ENCODE peak calls at places on chromosomes 12 and 14, in five cellular contexts. C is CD8-positive, alpha-beta memory T cell; U is stimulated activated CD8-positive, alpha-beta memory T cell treated with anti-CD3 and anti-CD28 coated beads, Interleukin-15, amount 100 ng/mL, for 1 hour; F is tibial artery; E is GM18507. P is an unnamed sample.

GRCh38 chr14:64053694-64054669 is 201.2 kb downstream of the SYNE2 start:
- DNase-seq in C (no peak), U (no peak), F (peak; percentile 66), E (no peak), P (no peak)

GRCh38 chr12:20154060-20154459 is 214.3 kb upstream of the PDE3A start:
- DNase-seq in U (no peak), F (no peak), E (no peak), C (no peak), P (no peak)

GRCh38 chr12:50545783-50546182 is 41.0 kb downstream of the DIP2B start:
- DNase-seq in U (no peak), F (no peak), C (no peak), E (no peak), P (no peak)

GRCh38 chr14:64671591-64671990 is 32.6 kb upstream of the PLEKHG3 start:
- DNase-seq in U (no peak), E (no peak), F (no peak), C (no peak), P (no peak)

GRCh38 chr14:95998656-95999055 is 40.5 kb upstream of the C14orf132 start:
- DNase-seq in C (no peak), E (no peak), U (no peak), F (no peak), P (no peak)

GRCh38 chr14:57979376-57980048 is 113.6 kb upstream of the SLC35F4 start:
- DNase-seq in E (no peak), U (no peak), F (no peak), C (no peak), P (no peak)

GRCh38 chr12:109795023-109795422 is 38.2 kb downstream of the TRPV4 start:
- DNase-seq in C (no peak), E (no peak), U (no peak), F (no peak), P (no peak)

GRCh38 chr12:7769999-7770398 is 5.0 kb downstream of the NANOGNB start:
- DNase-seq in U (no peak), C (no peak), E (no peak), F (no peak), P (no peak)

GRCh38 chr12:120474092-120474960 is 4.8 kb upstream of the SRSF9 start:
- DNase-seq in U (no peak), F (peak; percentile 10), C (no peak), E (no peak), P (no peak)

GRCh38 chr14:66380143-66380542 is 106.0 kb upstream of the CCDC196 start:
- DNase-seq in F (no peak), U (no peak), C (no peak), E (no peak), P (no peak)

GRCh38 chr12:52200086-52200782 is 8.4 kb upstream of the KRT80 start:
- DNase-seq in F (no peak), U (no peak), C (no peak), E (no peak), P (no peak)

GRCh38 chr12:106987846-106988245 is 900 bp upstream of the MTERF2 start:
- DNase-seq in C (no peak), U (no peak), F (no peak), E (no peak), P (no peak)

GRCh38 chr12:124605869-124606774 is 38.7 kb upstream of the NCOR2 start:
- DNase-seq in C (no peak), U (no peak), F (no peak), E (no peak), P (no peak)

GRCh38 chr12:45721374-45721773 is 8.1 kb upstream of the ARID2 start:
- DNase-seq in U (no peak), C (no peak), E (no peak), F (no peak), P (no peak)

GRCh38 chr14:83007641-83008237 is 1474.1 kb upstream of the SEL1L start:
- DNase-seq in C (no peak), F (no peak), E (no peak), U (no peak), P (no peak)

GRCh38 chr12:131094831-131095805 is 141.4 kb downstream of the ADGRD1 start:
- DNase-seq in U (no peak), C (peak; percentile 37), F (peak; percentile 57), E (no peak), P (peak; percentile 66)

GRCh38 chr12:132153501-132154340 is 9.5 kb downstream of the NOC4L start:
- DNase-seq in U (peak; percentile 38), C (peak; percentile 79), F (peak; percentile 61), E (peak; percentile 66), P (no peak)

GRCh38 chr14:102512713-102513373 is 3.3 kb upstream of the ANKRD9 start:
- DNase-seq in E (no peak), U (no peak), C (no peak), F (no peak), P (no peak)

GRCh38 chr12:17976202-17976601 is 113.8 kb downstream of the RERGL start:
- DNase-seq in F (no peak), C (no peak), U (no peak), E (no peak), P (no peak)

GRCh38 chr12:101670007-101670671 is 27.3 kb upstream of the CHPT1 start:
- DNase-seq in U (no peak), F (no peak), E (no peak), C (peak; percentile 67), P (no peak)

GRCh38 chr12:6074979-6075585 is 49.4 kb downstream of the VWF start:
- DNase-seq in F (no peak), E (no peak), C (peak; percentile 52), U (no peak), P (no peak)